ENCODE peak calls at places on chromosomes 2 and 18, in six cellular contexts. M is WERI-Rb-1; U is body of pancreas; X is CD8-positive, alpha-beta memory T cell; T is GM23338; F is cardiac muscle cell. V is an unnamed sample.

GRCh38 chr2:216119986-216120385 is 10.8 kb downstream of the XRCC5 start:
- DNase-seq in X (no peak), M (no peak), T (no peak), U (no peak), F (no peak), V (no peak)

GRCh38 chr2:239019193-239019581 is 171.3 kb downstream of the TWIST2 start:
- DNase-seq in F (no peak), U (no peak), X (no peak), T (no peak), M (no peak), V (no peak)

GRCh38 chr2:45585267-45585861 is 25.7 kb downstream of the SRBD1 start:
- DNase-seq in F (peak; percentile 42), U (peak; percentile 42), X (no peak), T (peak; percentile 48), M (no peak), V (no peak)

GRCh38 chr18:55245200-55245599 is 285.9 kb upstream of the CCDC68 start:
- DNase-seq in U (no peak), M (no peak), X (no peak), F (no peak), T (no peak), V (no peak)

GRCh38 chr2:168194784-168195522 is 52.4 kb downstream of the STK39 start:
- DNase-seq in T (no peak), X (peak; percentile 6), U (no peak), M (no peak), F (no peak), V (no peak)

GRCh38 chr2:216624251-216624650 is 9.0 kb upstream of the IGFBP2 start:
- DNase-seq in X (no peak), U (no peak), T (no peak), F (no peak), M (no peak), V (no peak)

GRCh38 chr18:67318651-67319050 is 197.9 kb downstream of the DSEL start:
- DNase-seq in F (no peak), M (no peak), T (no peak), X (no peak), U (no peak), V (no peak)

GRCh38 chr2:197888322-197888721 is 83.9 kb downstream of the PLCL1 start:
- DNase-seq in F (no peak), M (no peak), U (no peak), X (no peak), T (no peak), V (no peak)

GRCh38 chr2:181190711-181191110 is 210.3 kb downstream of the UBE2E3 start:
- DNase-seq in T (no peak), X (no peak), F (no peak), M (no peak), U (no peak), V (no peak)

GRCh38 chr2:98037666-98038339 is 42.1 kb upstream of the TMEM131 start:
- DNase-seq in X (no peak), U (no peak), T (no peak), F (peak; percentile 31), M (no peak), V (peak; percentile 32)

GRCh38 chr2:195658541-195658890 is 1.5 kb downstream of the SLC39A10 start:
- DNase-seq in T (no peak), U (peak; percentile 21), X (no peak), F (peak; percentile 61), M (no peak), V (no peak)

GRCh38 chr18:76445741-76446232 is 49.3 kb downstream of the ZNF516 start:
- DNase-seq in U (no peak), F (no peak), M (no peak), T (no peak), X (no peak), V (no peak)

GRCh38 chr2:37301408-37301807 is 23.2 kb downstream of the PRKD3 start:
- DNase-seq in M (no peak), U (no peak), F (no peak), T (no peak), X (no peak), V (no peak)

GRCh38 chr18:48784654-48785053 is 166.1 kb downstream of the SMAD7 start:
- DNase-seq in U (no peak), F (no peak), M (no peak), T (no peak), X (no peak), V (no peak)

GRCh38 chr2:20728114-20728758 is 61.3 kb downstream of the GDF7 start:
- DNase-seq in F (peak; percentile 22), M (peak; percentile 36), X (no peak), T (no peak), U (no peak), V (no peak)

GRCh38 chr2:121825003-121825950 is 69.8 kb downstream of the TSN start:
- DNase-seq in M (no peak), F (no peak), U (no peak), X (no peak), T (peak; percentile 44), V (no peak)

GRCh38 chr2:239085201-239085992 is 237.5 kb downstream of the TWIST2 start:
- DNase-seq in M (no peak), U (no peak), T (no peak), X (no peak), F (no peak), V (no peak)

GRCh38 chr2:205358351-205358815 is 323.9 kb upstream of the NRP2 start:
- DNase-seq in X (no peak), M (no peak), U (no peak), F (no peak), T (peak; percentile 81), V (peak; percentile 11)

GRCh38 chr18:50131591-50131990 is 63.4 kb downstream of the MYO5B start:
- DNase-seq in T (no peak), X (no peak), F (no peak), M (no peak), U (no peak), V (no peak)

GRCh38 chr2:174614261-174614660 is 16.7 kb upstream of the WIPF1 start:
- DNase-seq in F (no peak), X (no peak), M (no peak), U (no peak), T (no peak), V (no peak)

GRCh38 chr2:54629914-54630609 is 93.4 kb upstream of the EML6 start:
- DNase-seq in X (no peak), U (peak; percentile 89), F (no peak), M (no peak), T (no peak), V (no peak)

GRCh38 chr2:38619458-38620164 is 16.9 kb upstream of the HNRNPLL start:
- DNase-seq in X (no peak), M (no peak), U (no peak), T (no peak), F (no peak), V (no peak)

GRCh38 chr2:218290316-218291261 is 1.7 kb downstream of the TMBIM1 start:
- DNase-seq in X (peak; percentile 50), F (no peak), M (no peak), U (no peak), T (no peak), V (no peak)

DNA sequence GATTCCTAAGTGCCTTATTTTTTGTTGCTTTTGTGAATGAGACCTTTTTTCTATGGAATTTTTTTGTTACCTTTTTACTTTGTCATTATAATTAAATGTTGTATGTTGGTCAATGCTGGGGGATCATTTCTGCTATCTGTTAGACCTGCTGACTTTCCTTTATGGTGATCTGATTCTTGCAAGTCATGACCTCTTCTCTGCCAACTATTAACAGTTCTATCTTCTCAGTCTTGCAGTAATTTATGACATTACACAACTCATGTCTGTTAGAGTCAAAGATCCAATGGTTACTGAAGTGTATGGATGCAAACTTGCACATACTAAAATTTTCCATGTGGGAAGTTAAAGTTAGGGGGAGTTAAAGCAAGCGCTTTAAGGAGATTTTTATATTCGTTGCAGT is 18.0 kb downstream of the NPC1 start:
- DNase-seq in X (no peak), M (no peak), T (no peak), U (no peak), F (no peak), V (no peak)
- H3K36me3 ChIP-seq in X (peaks cover 37% of the 10 kb centered on the region), M (peaks cover 10% of the 10 kb centered on the region), T (peaks cover 57% of the 10 kb centered on the region), U (no peaks in the 10 kb centered on the region), F (peaks cover 13% of the 10 kb centered on the region), V (peaks cover 12% of the 10 kb centered on the region)

GRCh38 chr2:212943351-212943750 is 208.1 kb downstream of the IKZF2 start:
- DNase-seq in F (no peak), U (no peak), T (no peak), X (no peak), M (no peak), V (no peak)

GRCh38 chr2:212941361-212941760 is 210.1 kb downstream of the IKZF2 start:
- DNase-seq in F (no peak), U (no peak), X (no peak), M (no peak), T (no peak), V (no peak)

GRCh38 chr2:212938144-212938793 is 213.1 kb downstream of the IKZF2 start:
- DNase-seq in M (no peak), X (no peak), T (no peak), U (no peak), F (no peak), V (no peak)

GRCh38 chr2:212939777-212940531 is 211.5 kb downstream of the IKZF2 start:
- DNase-seq in F (no peak), U (peak; percentile 28), M (no peak), T (peak; percentile 46), X (no peak), V (peak; percentile 25)

DNA sequence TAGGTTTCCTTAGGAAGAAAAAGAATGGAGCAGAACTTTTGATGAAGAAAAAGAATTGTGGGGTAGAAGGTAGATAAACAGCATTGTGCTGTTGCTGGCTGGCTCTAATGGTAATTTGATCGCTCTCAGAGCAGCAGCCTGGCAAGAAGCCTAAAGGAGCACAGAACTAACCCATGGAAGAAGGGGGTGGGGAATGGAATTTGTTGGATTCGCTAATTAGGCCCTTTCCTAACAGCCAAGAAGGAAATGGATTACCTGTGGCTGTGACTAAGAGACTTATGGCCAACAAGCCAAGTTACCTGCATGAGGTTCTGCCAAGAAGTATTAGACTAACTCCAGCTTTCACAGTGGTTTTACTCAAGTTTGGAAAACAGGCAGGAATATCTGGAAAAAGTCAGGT is 210.6 kb downstream of the IKZF2 start:
- DNase-seq in F (peak; percentile 81), M (no peak), X (no peak), U (peak; percentile 62), T (peak; percentile 88), V (peak; percentile 55)
- H3K36me3 ChIP-seq in F (no peaks in the 10 kb centered on the region), M (no peaks in the 10 kb centered on the region), X (no peaks in the 10 kb centered on the region), U (no peaks in the 10 kb centered on the region), T (no peaks in the 10 kb centered on the region), V (no peaks in the 10 kb centered on the region)

DNA sequence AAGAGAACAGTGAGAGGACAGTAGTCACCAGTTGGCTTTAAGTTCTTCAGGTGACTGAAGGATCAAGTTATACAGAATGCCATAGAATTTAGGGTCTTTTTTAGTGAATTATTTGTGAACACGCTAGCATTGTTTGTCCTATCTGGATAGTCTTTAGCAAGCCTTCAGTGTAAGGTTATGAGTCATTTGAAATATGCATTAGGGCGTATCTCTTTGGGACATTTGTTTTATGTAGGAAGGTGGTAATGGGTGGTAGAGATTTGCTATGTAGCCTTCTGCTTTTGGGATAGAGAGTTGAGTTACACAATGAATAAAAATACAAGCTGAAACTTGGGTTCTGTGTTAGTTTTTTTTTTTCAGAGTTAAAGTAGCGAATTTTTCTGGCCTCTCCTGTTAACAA is 13.0 kb downstream of the ACTR2 start:
- DNase-seq in X (no peak), U (no peak), F (no peak), M (no peak), T (no peak), V (no peak)
- H3K36me3 ChIP-seq in X (peaks cover 8% of the 10 kb centered on the region), U (peaks cover 6% of the 10 kb centered on the region), F (peaks cover 13% of the 10 kb centered on the region), M (peaks cover 28% of the 10 kb centered on the region), T (peaks cover 14% of the 10 kb centered on the region), V (peaks cover 7% of the 10 kb centered on the region)

GRCh38 chr2:11616097-11616687 is 53.8 kb downstream of the NTSR2 start:
- DNase-seq in U (no peak), T (no peak), M (no peak), X (no peak), F (no peak), V (no peak)
- H3K36me3 ChIP-seq in U (no peaks in the 10 kb centered on the region), T (no peaks in the 10 kb centered on the region), M (no peaks in the 10 kb centered on the region), X (no peaks in the 10 kb centered on the region), F (peaks cover 59% of the 10 kb centered on the region), V (peaks cover 1% of the 10 kb centered on the region)